ENCODE peak calls at places on chromosomes 1 and 21, in five cellular contexts. N is GM23338, X is choroid plexus epithelial cell, W is ovary, B is IMR-90. I is an unnamed sample.

GRCh38 chr21:18369115-18369514 is 34.5 kb downstream of the TMPRSS15 start:
- DNase-seq in B (no peak), X (peak), N (peak), W (no peak), I (no peak)

GRCh38 chr1:26972390-26972789 is 12.1 kb upstream of the KDF1 start:
- DNase-seq in W (no peak), X (peak), N (peak), B (peak), I (no peak)

GRCh38 chr1:232459087-232459486 is 170.8 kb downstream of the SIPA1L2 start:
- DNase-seq in B (no peak), W (no peak), X (no peak), N (no peak), I (no peak)

GRCh38 chr1:234530641-234531040 is 51.7 kb upstream of the TARBP1 start:
- DNase-seq in W (no peak), B (no peak), N (no peak), X (no peak), I (no peak)

GRCh38 chr1:233394860-233395717 is 67.6 kb downstream of the MAP3K21 start:
- DNase-seq in X (peak), B (peak), N (peak), W (no peak), I (peak)

GRCh38 chr1:24142546-24143431 is at the start of gene IL22RA1:
- DNase-seq in N (no peak), B (peak), X (no peak), W (peak), I (no peak)

GRCh38 chr1:116326486-116326885 is 46.6 kb upstream of the ATP1A1 start:
- DNase-seq in X (no peak), B (no peak), N (no peak), W (no peak), I (no peak)

GRCh38 chr1:214603819-214604252 is 841 bp downstream of the CENPF start:
- DNase-seq in B (no peak), X (no peak), W (no peak), N (peak), I (no peak)

GRCh38 chr21:46404306-46404705 is 54.4 kb upstream of the DIP2A start:
- DNase-seq in X (no peak), W (no peak), N (no peak), B (no peak), I (no peak)

GRCh38 chr21:38284221-38284620 is 27.4 kb downstream of the KCNJ15 start:
- DNase-seq in X (no peak), N (no peak), B (no peak), W (no peak), I (no peak)

GRCh38 chr1:205783904-205784303 is 8.6 kb upstream of the RAB29 start:
- DNase-seq in N (no peak), X (peak), W (no peak), B (peak), I (no peak)

GRCh38 chr1:67816096-67816493 is 17.2 kb downstream of the GNG12 start:
- DNase-seq in B (no peak), N (no peak), W (no peak), X (no peak), I (no peak)

GRCh38 chr1:84851839-84852238 is 41.2 kb downstream of the LPAR3 start:
- DNase-seq in N (no peak), W (no peak), B (peak), X (peak), I (peak)

GRCh38 chr1:207672525-207673130 is 27.7 kb downstream of the CR1L start:
- DNase-seq in N (peak), X (peak), W (no peak), B (peak), I (no peak)

GRCh38 chr21:44322621-44323325 is 16.4 kb downstream of the CFAP410 start:
- DNase-seq in B (no peak), X (no peak), N (no peak), W (no peak), I (no peak)

GRCh38 chr1:180884588-180885300 is 28.0 kb upstream of the KIAA1614 start:
- DNase-seq in B (no peak), N (no peak), X (no peak), W (no peak), I (no peak)

GRCh38 chr1:223886516-223886921 is 40.8 kb upstream of the TP53BP2 start:
- DNase-seq in W (no peak), X (no peak), N (no peak), B (no peak), I (no peak)

GRCh38 chr21:41621523-41621922 is 113.6 kb upstream of the TMPRSS2 start:
- DNase-seq in B (no peak), W (no peak), N (no peak), X (no peak), I (no peak)

GRCh38 chr1:234916840-234917239 is 211.8 kb downstream of the TOMM20 start:
- DNase-seq in B (no peak), W (no peak), X (no peak), N (no peak), I (no peak)

GRCh38 chr1:49251385-49251784 is 474.7 kb upstream of the BEND5 start:
- DNase-seq in N (peak), X (no peak), W (no peak), B (no peak), I (no peak)

GRCh38 chr1:55727010-55727409 is 511.8 kb upstream of the USP24 start:
- DNase-seq in B (peak), W (no peak), N (no peak), X (peak), I (peak)

GRCh38 chr1:207152792-207153434 is 48.9 kb downstream of the C4BPA start:
- DNase-seq in X (no peak), N (no peak), W (no peak), B (peak), I (no peak)

GRCh38 chr1:99648107-99648506 is 2.2 kb downstream of the PALMD start:
- DNase-seq in W (no peak), B (no peak), N (no peak), X (no peak), I (no peak)
- TF ChIP-seq CTCF in W (no peak), B (no peak), N (peak), X (peak), I (peak)

GRCh38 chr1:185821612-185822385 is 87.6 kb downstream of the HMCN1 start:
- DNase-seq in W (no peak), B (no peak), X (peak), N (no peak), I (no peak)
- H3K4me3 ChIP-seq in W (no peak), B (no peak), X (no peak), N (no peak), I (no peak)

GRCh38 chr1:203056516-203056915 is 29.3 kb downstream of the MYOG start:
- DNase-seq in N (peak), X (no peak), W (no peak), B (no peak), I (no peak)
- TF ChIP-seq CTCF in N (peak), X (peak), W (no peak), B (no peak), I (no peak)

DNA sequence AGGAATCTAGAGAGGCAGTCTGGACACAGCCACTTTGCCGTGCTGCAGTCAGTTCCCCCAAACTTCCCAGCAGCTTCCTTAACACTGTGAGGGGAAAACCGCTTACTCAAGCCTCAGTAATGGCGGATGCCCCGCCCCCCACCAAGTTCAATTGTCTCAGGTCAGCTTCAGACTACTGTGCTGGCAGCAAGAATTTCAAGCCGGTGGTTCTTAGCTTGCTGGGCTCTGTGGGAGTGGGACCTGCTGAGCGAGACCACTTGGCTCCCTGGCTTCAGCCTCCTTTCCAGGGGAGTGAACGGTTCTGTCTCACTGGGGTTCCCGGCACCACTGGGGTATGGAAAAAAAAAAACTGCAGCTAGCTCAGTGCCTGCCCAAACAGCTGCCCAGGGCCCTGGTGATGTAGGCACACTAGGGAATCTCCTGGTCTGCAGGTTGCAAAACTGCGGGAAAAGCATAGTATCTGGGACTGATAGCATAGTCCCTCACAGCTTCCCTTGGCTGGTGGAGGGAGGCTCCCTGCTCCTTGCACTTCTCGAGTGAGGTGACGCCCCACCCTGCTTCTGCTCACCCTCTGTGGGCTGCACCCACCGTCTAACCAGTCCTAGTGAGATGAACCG is 23.7 kb upstream of the HFM1 start:
- DNase-seq in X (peak), B (no peak), W (no peak), N (peak), I (no peak)
- H3K4me3 ChIP-seq in X (no peak), B (no peak), W (no peak), N (peak), I (no peak)